ENCODE peak calls at places on chromosomes 3 and 15, in seven cellular contexts. B is AG09319, D is NCI-H1105 treated with DMSO at 0.1 percent for 48 hours, K is erythroblast, W is fibroblast of the aortic adventitia, Z is cardiac muscle cell, M is transverse colon. H is an unnamed sample.
A peak's percentile ranks its signal among the peaks of the same experiment; 100 is the strongest.

GRCh38 chr3:27914199-27914598 is 192.1 kb upstream of the EOMES start:
- DNase-seq in B (no peak), D (no peak), K (no peak), W (no peak), Z (no peak), M (no peak), H (no peak)

GRCh38 chr3:105444725-105445124 is 78.0 kb downstream of the ALCAM start:
- DNase-seq in B (no peak), D (no peak), K (no peak), W (peak; percentile 19), Z (no peak), M (no peak), H (no peak)

GRCh38 chr3:125683067-125683844 is 88.0 kb upstream of the OSBPL11 start:
- DNase-seq in B (no peak), D (peak; percentile 85), K (no peak), W (peak; percentile 7), Z (no peak), M (peak; percentile 47), H (no peak)

GRCh38 chr15:70172561-70172960 is 74.8 kb upstream of the TLE3 start:
- DNase-seq in B (no peak), D (no peak), K (no peak), W (no peak), Z (no peak), M (no peak), H (no peak)

GRCh38 chr3:138188013-138188352 is 882 bp downstream of the ARMC8 start:
- DNase-seq in B (no peak), D (no peak), K (peak; percentile 90), W (peak; percentile 48), Z (no peak), M (no peak), H (peak; percentile 60)

GRCh38 chr15:87575896-87576295 is 680.6 kb downstream of the NTRK3 start:
- DNase-seq in B (no peak), D (peak; percentile 17), K (no peak), W (no peak), Z (no peak), M (no peak), H (no peak)

GRCh38 chr15:67188551-67189218 is 65.8 kb downstream of the AAGAB start:
- DNase-seq in B (peak; percentile 89), D (no peak), K (no peak), W (peak; percentile 98), Z (no peak), M (no peak), H (no peak)

GRCh38 chr3:194337965-194338753 is 13.0 kb downstream of the CPN2 start:
- DNase-seq in B (no peak), D (no peak), K (no peak), W (no peak), Z (no peak), M (no peak), H (no peak)

GRCh38 chr3:177816667-177817208 is 619.5 kb upstream of the TBL1XR1 start:
- DNase-seq in B (no peak), D (no peak), K (no peak), W (peak; percentile 85), Z (no peak), M (no peak), H (no peak)

GRCh38 chr15:31455499-31455898 is 128.9 kb downstream of the KLF13 start:
- DNase-seq in B (no peak), D (no peak), K (no peak), W (no peak), Z (no peak), M (no peak), H (peak; percentile 16)

GRCh38 chr3:37453393-37454391 is 279.3 kb upstream of the LRRFIP2 start:
- DNase-seq in B (no peak), D (peak; percentile 0), K (no peak), W (no peak), Z (peak; percentile 82), M (peak; percentile 40), H (no peak)

GRCh38 chr3:14143826-14144225 is 19.0 kb downstream of the TMEM43 start:
- DNase-seq in B (peak; percentile 82), D (no peak), K (peak; percentile 16), W (peak; percentile 99), Z (no peak), M (peak; percentile 43), H (no peak)

GRCh38 chr3:13537926-13538325 is 11.0 kb upstream of the FBLN2 start:
- DNase-seq in B (peak; percentile 86), D (no peak), K (no peak), W (peak; percentile 99), Z (no peak), M (no peak), H (peak; percentile 56)

GRCh38 chr3:80010021-80010420 is 242.2 kb upstream of the ROBO1 start:
- DNase-seq in B (no peak), D (peak; percentile 7), K (no peak), W (no peak), Z (no peak), M (no peak), H (no peak)

GRCh38 chr3:16849240-16849639 is 35.5 kb upstream of the PLCL2 start:
- DNase-seq in B (peak; percentile 36), D (peak; percentile 40), K (peak; percentile 23), W (peak; percentile 4), Z (peak; percentile 41), M (peak; percentile 87), H (no peak)

GRCh38 chr3:153338487-153338886 is 176.5 kb downstream of the RAP2B start:
- DNase-seq in B (no peak), D (no peak), K (no peak), W (peak; percentile 41), Z (no peak), M (no peak), H (no peak)

GRCh38 chr15:87528873-87529272 is 727.7 kb downstream of the NTRK3 start:
- DNase-seq in B (no peak), D (no peak), K (no peak), W (peak; percentile 57), Z (no peak), M (no peak), H (no peak)

GRCh38 chr3:98557324-98558010 is 25.7 kb downstream of the GPR15 start:
- DNase-seq in B (no peak), D (no peak), K (no peak), W (no peak), Z (no peak), M (no peak), H (no peak)

GRCh38 chr3:8733332-8734094 is at the start of gene CAV3:
- DNase-seq in B (no peak), D (no peak), K (no peak), W (no peak), Z (peak; percentile 14), M (no peak), H (no peak)

GRCh38 chr15:35481992-35482391 is 64.0 kb downstream of the DPH6 start:
- DNase-seq in B (peak; percentile 4), D (no peak), K (peak; percentile 15), W (peak; percentile 90), Z (no peak), M (no peak), H (no peak)

GRCh38 chr3:43785551-43785950 is 94.8 kb downstream of the ABHD5 start:
- DNase-seq in B (no peak), D (no peak), K (no peak), W (no peak), Z (no peak), M (no peak), H (no peak)